ENCODE peak calls at places on chromosomes 1 and 21, in four cellular contexts. C is H1, D is GM23248, E is PC-3. I is an unnamed sample.

GRCh38 chr1:81832573-81832972 is 31.8 kb downstream of the ADGRL2 start:
- DNase-seq in E (no peak), D (peak; percentile 74), C (no peak), I (peak; percentile 87)

GRCh38 chr1:59046730-59047157 is 250.2 kb upstream of the FGGY start:
- DNase-seq in C (no peak), D (peak; percentile 18), E (no peak), I (no peak)

GRCh38 chr21:32597205-32597604 is 11.9 kb upstream of the TCP10L start:
- DNase-seq in D (peak; percentile 97), C (no peak), E (peak; percentile 98), I (peak; percentile 51)

GRCh38 chr21:43600642-43601397 is 58.5 kb downstream of the HSF2BP start:
- DNase-seq in E (peak; percentile 92), D (peak; percentile 91), C (no peak), I (peak; percentile 98)

GRCh38 chr1:5119496-5120234 is 465.3 kb downstream of the AJAP1 start:
- DNase-seq in E (peak; percentile 8), C (peak; percentile 52), D (no peak), I (no peak)

GRCh38 chr1:20641986-20642385 is 8.7 kb downstream of the PINK1 start:
- DNase-seq in C (no peak), E (no peak), D (no peak), I (no peak)

GRCh38 chr1:88731475-88731874 is 47.4 kb downstream of the PKN2 start:
- DNase-seq in E (peak; percentile 89), D (peak; percentile 94), C (no peak), I (peak; percentile 96)

GRCh38 chr1:108955111-108955510 is 8.2 kb downstream of the CLCC1 start:
- DNase-seq in C (no peak), E (no peak), D (no peak), I (no peak)

GRCh38 chr1:99731384-99731783 is 35.1 kb downstream of the FRRS1 start:
- DNase-seq in D (peak; percentile 15), C (no peak), E (peak; percentile 49), I (peak; percentile 43)

GRCh38 chr1:181103404-181103803 is 14.9 kb downstream of the IER5 start:
- DNase-seq in C (no peak), D (no peak), E (no peak), I (no peak)

GRCh38 chr1:67713071-67713806 is 28.2 kb downstream of the GADD45A start:
- DNase-seq in E (peak; percentile 96), C (no peak), D (peak; percentile 96), I (peak; percentile 89)

GRCh38 chr1:201119826-201120225 is 7.2 kb downstream of the ASCL5 start:
- DNase-seq in C (no peak), D (no peak), E (no peak), I (peak; percentile 46)

GRCh38 chr1:230270940-230271325 is 155.2 kb downstream of the PGBD5 start:
- DNase-seq in C (no peak), E (no peak), D (no peak), I (no peak)

GRCh38 chr1:35345439-35345981 is 77.0 kb downstream of the ZMYM4 start:
- DNase-seq in D (no peak), E (no peak), C (no peak), I (no peak)

GRCh38 chr1:108852541-108852940 is 4.4 kb downstream of the AKNAD1 start:
- DNase-seq in E (no peak), C (no peak), D (peak; percentile 20), I (peak; percentile 9)

GRCh38 chr21:41861255-41861654 is 17.9 kb downstream of the PRDM15 start:
- DNase-seq in D (no peak), C (no peak), E (no peak), I (no peak)

GRCh38 chr1:156961709-156962108 is 41.3 kb downstream of the LRRC71 start:
- DNase-seq in E (peak; percentile 44), D (peak; percentile 19), C (no peak), I (no peak)

GRCh38 chr1:163427336-163427735 is 105.6 kb downstream of the NUF2 start:
- DNase-seq in D (no peak), C (no peak), E (no peak), I (no peak)

GRCh38 chr21:44704636-44705001 is 6.8 kb downstream of the TSPEAR start:
- DNase-seq in C (peak; percentile 67), E (no peak), D (no peak), I (no peak)

GRCh38 chr1:36349839-36350238 is 26.4 kb upstream of the EVA1B start:
- DNase-seq in C (no peak), E (no peak), D (peak; percentile 51), I (peak; percentile 49)

GRCh38 chr21:43978060-43978459 is 34.0 kb upstream of the TRAPPC10 start:
- DNase-seq in C (no peak), D (no peak), E (no peak), I (no peak)

GRCh38 chr1:110554871-110555801 is 36.2 kb upstream of the KCNA10 start:
- DNase-seq in D (peak; percentile 56), E (no peak), C (peak; percentile 81), I (peak; percentile 2)

GRCh38 chr1:53187371-53187770 is 9.3 kb upstream of the CPT2 start:
- DNase-seq in C (no peak), E (peak; percentile 20), D (peak; percentile 73), I (no peak)

GRCh38 chr1:53190210-53190611 is 6.4 kb upstream of the CPT2 start:
- DNase-seq in E (no peak), C (no peak), D (no peak), I (no peak)

GRCh38 chr1:53189061-53189460 is 7.6 kb upstream of the CPT2 start:
- DNase-seq in C (no peak), D (no peak), E (no peak), I (no peak)

GRCh38 chr1:53186533-53186932 is 10.1 kb upstream of the CPT2 start:
- DNase-seq in D (no peak), E (peak; percentile 34), C (no peak), I (no peak)

GRCh38 chr1:53188099-53188498 is 8.5 kb upstream of the CPT2 start:
- DNase-seq in E (peak; percentile 58), C (no peak), D (peak; percentile 62), I (peak; percentile 45)
- H2AFZ ChIP-seq in E (no peak overlapping the region), C (no peak overlapping the region), D (peak overlapping the region; percentile 50), I (no peak overlapping the region)

GRCh38 chr1:26035203-26035958 is 10.5 kb downstream of the SLC30A2 start:
- DNase-seq in C (peak; percentile 95), D (peak; percentile 98), E (peak; percentile 89), I (peak; percentile 88)

GRCh38 chr1:26038477-26038876 is 7.4 kb downstream of the SLC30A2 start:
- DNase-seq in D (no peak), E (peak; percentile 35), C (no peak), I (no peak)

GRCh38 chr1:26035959-26036755 is 9.8 kb downstream of the SLC30A2 start:
- DNase-seq in E (peak; percentile 83), C (peak; percentile 96), D (peak; percentile 87), I (peak; percentile 43)

GRCh38 chr1:26037904-26038303 is 8.0 kb downstream of the SLC30A2 start:
- DNase-seq in C (no peak), D (no peak), E (no peak), I (no peak)

GRCh38 chr1:26036756-26037281 is 9.1 kb downstream of the SLC30A2 start:
- DNase-seq in C (no peak), D (no peak), E (no peak), I (no peak)
- H2AFZ ChIP-seq in C (no peak overlapping the region), D (no peak overlapping the region), E (peak overlapping the region; percentile 93), I (no peak overlapping the region)

DNA sequence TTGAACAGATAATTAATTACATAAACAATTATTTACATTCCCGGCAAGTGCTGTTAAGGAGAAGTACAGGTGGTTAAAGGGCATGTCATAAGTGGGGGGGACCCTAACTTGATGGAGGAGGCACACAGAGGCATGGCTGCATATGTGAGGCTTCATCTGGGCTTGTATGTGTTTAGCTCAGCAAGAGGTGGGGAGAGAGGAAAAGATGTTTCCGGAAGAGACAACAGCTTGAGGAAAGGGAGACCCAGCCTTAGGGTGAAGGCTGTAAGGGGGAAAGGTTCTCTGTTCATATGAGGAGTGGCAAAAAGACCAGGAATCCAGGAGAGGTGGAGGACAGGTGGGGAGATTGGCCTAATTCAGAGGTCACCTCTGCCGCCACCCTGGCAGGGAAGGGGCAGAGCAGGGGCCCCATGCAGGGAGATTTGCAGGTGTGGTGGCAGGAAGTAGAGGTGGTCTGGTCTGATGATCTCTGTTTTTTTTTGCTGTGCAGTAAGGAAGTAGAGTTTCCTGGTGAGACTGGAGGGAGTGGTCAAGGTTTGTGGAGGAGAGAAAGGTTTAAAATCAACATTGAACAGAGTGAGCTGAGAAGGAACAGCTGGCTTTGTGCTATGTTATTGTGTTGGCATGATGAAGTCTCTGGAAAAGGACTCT is 9.0 kb downstream of the TRAF5 start:
- DNase-seq in C (no peak), E (no peak), D (no peak), I (no peak)
- H2AFZ ChIP-seq in C (no peak overlapping the region), E (no peak overlapping the region), D (no peak overlapping the region), I (no peak overlapping the region)

DNA sequence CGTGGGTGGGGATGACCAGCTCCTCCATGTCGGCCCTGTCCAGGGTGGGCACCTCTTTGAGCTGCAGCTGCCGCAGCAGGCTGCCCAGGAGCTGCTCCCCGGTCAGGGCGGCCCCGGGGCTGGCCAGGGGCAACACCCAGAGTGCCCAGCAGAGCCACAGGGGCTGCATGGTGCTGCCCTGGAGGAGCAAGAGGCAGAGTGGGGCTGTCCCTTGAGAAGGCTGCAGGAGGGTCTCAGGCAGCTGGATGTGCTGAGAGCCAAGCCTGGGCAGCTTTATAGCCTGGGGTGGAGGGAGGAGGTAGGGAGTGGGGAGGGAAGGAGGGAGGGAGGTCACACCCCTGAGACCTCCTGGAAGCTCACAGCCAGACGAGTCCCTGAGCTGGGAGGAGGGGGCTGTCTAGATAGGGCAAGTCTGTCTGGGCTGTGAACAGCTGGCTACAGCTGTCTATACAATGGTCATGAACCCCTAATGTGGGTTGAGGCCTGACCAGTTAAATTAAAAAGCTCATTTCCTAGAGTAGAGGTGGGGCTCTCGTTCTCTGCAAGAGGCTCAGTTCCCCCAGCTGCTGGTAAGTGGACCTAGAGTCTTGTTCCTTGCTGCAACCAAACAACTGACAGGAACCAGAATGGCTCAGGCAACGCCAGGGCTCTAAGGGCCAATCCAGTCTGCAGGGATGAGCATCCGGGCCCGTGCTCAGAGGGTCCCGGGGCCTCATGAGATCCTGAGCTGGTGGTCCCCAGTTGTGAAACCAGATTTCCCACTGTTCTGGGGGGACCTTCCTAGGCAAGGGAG is at the start of gene LEFTY1:
- DNase-seq in E (no peak), C (no peak), D (no peak), I (peak; percentile 52)
- H2AFZ ChIP-seq in E (no peak within 1 kb of the TSS), C (no peak within 1 kb of the TSS), D (no peak within 1 kb of the TSS), I (no peak within 1 kb of the TSS)

DNA sequence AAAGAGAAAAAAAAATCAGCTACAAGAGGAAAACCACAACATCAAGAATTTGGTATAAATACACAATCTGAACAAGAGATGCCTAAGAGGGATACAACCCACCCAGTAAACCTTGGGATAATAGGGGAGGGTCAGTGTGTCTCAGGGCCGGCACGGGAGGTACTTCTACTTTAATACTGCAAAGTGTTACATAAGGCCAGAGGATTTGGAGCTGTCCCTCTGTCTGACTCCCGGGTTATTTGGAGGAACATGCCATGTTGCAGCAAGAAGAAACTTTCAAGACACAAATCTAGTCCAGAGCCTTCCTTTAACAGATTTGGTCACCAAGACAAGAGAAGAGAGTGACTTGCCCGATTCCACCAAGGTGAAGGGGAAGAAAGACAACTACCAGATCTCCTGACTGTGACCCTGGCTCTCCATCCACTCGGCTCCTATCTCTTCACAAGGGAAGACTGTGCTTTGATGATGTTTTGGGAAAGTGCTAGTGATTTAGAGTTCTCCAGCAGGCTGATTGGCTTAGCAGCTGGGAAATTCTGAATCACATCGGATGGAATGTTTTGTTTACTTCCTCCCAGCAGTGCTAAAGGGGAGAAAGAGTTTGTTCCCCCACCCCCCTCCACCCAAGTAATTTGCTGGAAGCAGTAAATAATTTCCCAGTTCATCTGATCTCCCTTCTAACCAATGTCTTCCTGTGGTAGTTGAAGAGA is 29.3 kb downstream of the SGIP1 start:
- DNase-seq in E (peak; percentile 58), D (peak; percentile 87), C (no peak), I (peak; percentile 91)
- H2AFZ ChIP-seq in E (no peak overlapping the region), D (peak overlapping the region; percentile 50), C (peak overlapping the region; percentile 91), I (no peak overlapping the region)